ENCODE peak calls at places on chromosomes 13 and 19, in seven cellular contexts. C, B, K, Y, N, P and O are unnamed samples.

GRCh38 chr19:50263176-50263575 is 59.8 kb downstream of the MYH14 start:
- DNase-seq in C (no peak), B (no peak), K (no peak), Y (no peak), N (no peak), P (no peak), O (no peak)

GRCh38 chr19:7224995-7225394 is 69.2 kb downstream of the INSR start:
- DNase-seq in C (no peak), B (no peak), K (no peak), Y (no peak), N (no peak), P (no peak), O (no peak)

GRCh38 chr13:38686635-38687245 is at the start of gene FREM2:
- DNase-seq in C (no peak), B (peak; percentile 33), K (no peak), Y (peak; percentile 96), N (peak; percentile 64), P (peak; percentile 14), O (peak; percentile 29)

GRCh38 chr13:35549481-35549880 is 73.0 kb upstream of the MAB21L1 start:
- DNase-seq in C (no peak), B (no peak), K (no peak), Y (no peak), N (peak; percentile 68), P (peak; percentile 85), O (peak; percentile 51)

GRCh38 chr19:5826531-5827341 is 12.8 kb downstream of the FUT6 start:
- DNase-seq in C (no peak), B (peak; percentile 88), K (no peak), Y (peak; percentile 90), N (peak; percentile 84), P (peak; percentile 44), O (no peak)

GRCh38 chr13:31793246-31793645 is 53.9 kb downstream of the RXFP2 start:
- DNase-seq in C (no peak), B (no peak), K (peak; percentile 3), Y (no peak), N (no peak), P (peak; percentile 53), O (no peak)

GRCh38 chr19:18995804-18996241 is 37.5 kb downstream of the SUGP2 start:
- DNase-seq in C (no peak), B (peak; percentile 17), K (peak; percentile 91), Y (peak; percentile 71), N (peak; percentile 68), P (peak; percentile 93), O (peak; percentile 94)

GRCh38 chr13:39379667-39380655 is 223.0 kb downstream of the LHFPL6 start:
- DNase-seq in C (no peak), B (no peak), K (no peak), Y (no peak), N (no peak), P (peak; percentile 11), O (peak; percentile 39)

GRCh38 chr19:45223879-45224278 is 21.3 kb downstream of the EXOC3L2 start:
- DNase-seq in C (no peak), B (no peak), K (no peak), Y (no peak), N (no peak), P (no peak), O (no peak)

GRCh38 chr19:45901912-45902650 is at the start of gene MYPOP:
- DNase-seq in C (no peak), B (no peak), K (no peak), Y (peak; percentile 44), N (no peak), P (peak; percentile 23), O (no peak)

GRCh38 chr13:95626768-95627167 is 17.7 kb downstream of the DZIP1 start:
- DNase-seq in C (no peak), B (no peak), K (no peak), Y (no peak), N (no peak), P (no peak), O (no peak)

GRCh38 chr19:47406711-47407416 is 12.5 kb downstream of the MEIS3 start:
- DNase-seq in C (no peak), B (no peak), K (no peak), Y (peak; percentile 84), N (no peak), P (no peak), O (no peak)

GRCh38 chr19:15288146-15288963 is 44.0 kb downstream of the BRD4 start:
- DNase-seq in C (no peak), B (no peak), K (no peak), Y (no peak), N (no peak), P (peak; percentile 75), O (no peak)

GRCh38 chr19:10655457-10656312 is 1.5 kb downstream of the ILF3 start:
- DNase-seq in C (no peak), B (peak; percentile 18), K (no peak), Y (peak; percentile 28), N (peak; percentile 67), P (peak; percentile 54), O (peak; percentile 50)
- TF ChIP-seq CTCF in C (no peak), B (no peak), K (no peak), Y (no peak), N (peak; percentile 27), P (peak; percentile 12), O (peak; percentile 29)

GRCh38 chr13:24270639-24271131 is 38.7 kb upstream of the C1QTNF9 start:
- DNase-seq in C (peak; percentile 78), B (peak; percentile 62), K (no peak), Y (peak; percentile 42), N (no peak), P (peak; percentile 63), O (peak; percentile 62)
- H3K4me3 ChIP-seq in C (peak overlapping the region; percentile 45), B (peak overlapping the region; percentile 22), K (peak overlapping the region; percentile 54), Y (no peak overlapping the region), N (no peak overlapping the region), P (peak overlapping the region; percentile 48), O (peak overlapping the region; percentile 53)

GRCh38 chr13:51222510-51223283 is 499 bp downstream of the FAM124A start:
- DNase-seq in C (no peak), B (no peak), K (no peak), Y (peak; percentile 35), N (no peak), P (peak; percentile 33), O (no peak)
- TF ChIP-seq CTCF in C (no peak), B (no peak), K (no peak), Y (peak; percentile 30), N (no peak), P (no peak), O (peak; percentile 12)

GRCh38 chr19:17861542-17862402 is 2.1 kb downstream of the RPL18A start:
- DNase-seq in C (no peak), B (no peak), K (no peak), Y (no peak), N (no peak), P (no peak), O (no peak)
- H3K4me3 ChIP-seq in C (no peak overlapping the region), B (no peak overlapping the region), K (peak overlapping the region; percentile 94), Y (no peak overlapping the region), N (peak overlapping the region; percentile 87), P (peak overlapping the region; percentile 81), O (peak overlapping the region; percentile 95)

GRCh38 chr13:46795321-46795720 is 1.6 kb downstream of the ESD start:
- DNase-seq in C (no peak), B (no peak), K (no peak), Y (no peak), N (no peak), P (no peak), O (no peak)

GRCh38 chr13:46796129-46796514 is 839 bp downstream of the ESD start:
- DNase-seq in C (no peak), B (no peak), K (no peak), Y (no peak), N (no peak), P (no peak), O (no peak)

GRCh38 chr13:46799139-46799538 is 2.2 kb upstream of the ESD start:
- DNase-seq in C (no peak), B (no peak), K (no peak), Y (no peak), N (no peak), P (no peak), O (no peak)

GRCh38 chr13:46797468-46798237 is 692 bp upstream of the ESD start:
- DNase-seq in C (no peak), B (no peak), K (no peak), Y (no peak), N (no peak), P (no peak), O (no peak)

DNA sequence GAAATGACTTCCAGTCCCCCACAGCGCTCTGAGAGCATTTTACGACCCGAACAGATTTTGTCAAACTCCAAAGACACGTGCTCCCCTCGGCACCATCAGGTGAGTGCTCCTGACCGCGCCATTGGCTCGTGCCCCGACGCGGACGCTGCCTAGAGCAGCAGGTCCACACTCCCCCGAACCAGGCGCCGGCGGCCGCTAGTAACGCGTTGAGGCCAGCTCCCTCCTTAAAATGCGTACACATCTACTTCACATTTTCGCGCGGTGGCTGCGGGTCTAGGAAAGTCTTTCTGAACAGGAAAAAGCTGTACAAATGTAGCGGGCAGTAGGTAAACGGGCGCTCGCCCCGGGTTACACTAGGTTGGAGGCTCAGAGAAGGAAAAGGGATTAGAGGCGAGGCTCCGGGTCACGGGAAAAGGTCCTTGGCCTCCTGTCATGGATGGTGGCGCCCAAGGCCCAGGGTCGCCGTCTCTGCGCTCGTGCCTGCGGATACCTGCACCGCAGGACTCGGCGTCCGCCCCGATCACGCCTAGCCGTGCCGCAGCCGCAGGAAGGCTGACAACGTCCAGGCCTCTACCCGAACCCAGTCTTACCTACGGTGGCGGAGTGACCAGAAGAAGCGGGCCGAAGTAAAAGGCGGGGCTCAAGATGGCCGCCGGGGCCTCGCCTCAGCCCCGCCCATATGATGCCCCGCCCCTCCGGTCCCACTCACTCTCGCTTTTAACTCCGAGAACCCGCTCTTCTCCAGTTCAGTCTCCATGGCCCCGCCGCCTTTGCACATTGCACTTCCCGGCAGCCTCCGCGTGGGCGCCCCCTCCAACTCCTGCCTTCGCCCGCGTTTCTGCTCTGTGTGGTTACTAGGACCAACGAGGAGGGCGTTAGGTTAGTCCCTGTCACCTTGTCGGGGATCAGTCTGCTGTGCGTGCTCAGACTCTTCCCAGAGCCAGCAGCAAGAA is at the start of gene ESD:
- DNase-seq in C (peak; percentile 94), B (peak; percentile 95), K (peak; percentile 67), Y (peak; percentile 90), N (peak; percentile 68), P (peak; percentile 96), O (peak; percentile 94)
- TF ChIP-seq CTCF in C (no peak), B (no peak), K (no peak), Y (no peak), N (no peak), P (no peak), O (no peak)

GRCh38 chr19:33809960-33810359 is 13.3 kb downstream of the KCTD15 start:
- DNase-seq in C (no peak), B (no peak), K (no peak), Y (no peak), N (no peak), P (peak; percentile 67), O (peak; percentile 51)
- H3K4me3 ChIP-seq in C (no peak overlapping the region), B (no peak overlapping the region), K (no peak overlapping the region), Y (no peak overlapping the region), N (no peak overlapping the region), P (no peak overlapping the region), O (no peak overlapping the region)